ENCODE peak calls at places on chromosome 4, in seven cellular contexts. R is fibroblast of lung, T is cardiac muscle cell, P is colonic mucosa, C is HCT116, E is esophagus muscularis mucosa, I is upper lobe of right lung. H is an unnamed sample. For H3K36me3, the result is how much of the 10 kb centered on the place peaks cover.

GRCh38 chr4:166421556-166422156 is 548.6 kb downstream of the TLL1 start:
- DNase-seq in C (no peak), R (peak), I (no peak), P (no peak), T (no peak), E (no peak), H (no peak)

GRCh38 chr4:40482985-40483647 is 146.5 kb downstream of the RBM47 start:
- DNase-seq in I (no peak), R (no peak), E (no peak), T (no peak), C (no peak), P (no peak), H (no peak)

GRCh38 chr4:42278709-42279324 is 118.5 kb upstream of the SHISA3 start:
- DNase-seq in R (no peak), E (no peak), C (no peak), P (no peak), T (no peak), I (no peak), H (no peak)

GRCh38 chr4:183398298-183399129 is 45.9 kb upstream of the CDKN2AIP start:
- DNase-seq in P (peak), C (no peak), T (peak), I (peak), E (no peak), R (peak), H (no peak)

GRCh38 chr4:75101906-75102888 is 169.3 kb downstream of the PARM1 start:
- DNase-seq in T (no peak), I (no peak), P (no peak), C (no peak), R (no peak), E (no peak), H (no peak)

GRCh38 chr4:42643685-42644084 is 13.2 kb downstream of the ATP8A1 start:
- DNase-seq in I (no peak), C (no peak), R (no peak), P (no peak), T (no peak), E (no peak), H (no peak)

GRCh38 chr4:168562021-168562691 is 65.3 kb downstream of the PALLD start:
- DNase-seq in E (no peak), I (no peak), C (no peak), R (no peak), P (no peak), T (no peak), H (no peak)

GRCh38 chr4:16516796-16517413 is 290.6 kb upstream of the TAPT1 start:
- DNase-seq in C (no peak), E (no peak), T (peak), P (peak), I (no peak), R (peak), H (peak)

GRCh38 chr4:87975466-87975865 is at the start of gene SPP1:
- DNase-seq in T (peak), E (no peak), C (no peak), P (no peak), I (no peak), R (no peak), H (peak)

GRCh38 chr4:128536746-128537145 is 249.1 kb upstream of the PGRMC2 start:
- DNase-seq in I (no peak), E (peak), R (no peak), T (no peak), C (no peak), P (no peak), H (no peak)

GRCh38 chr4:34193451-34194154 is 2050.7 kb downstream of the ARAP2 start:
- DNase-seq in T (no peak), I (no peak), R (peak), P (no peak), C (no peak), E (no peak), H (no peak)

GRCh38 chr4:28010543-28011235 is 1150.0 kb downstream of the STIM2 start:
- DNase-seq in I (no peak), R (peak), E (no peak), C (no peak), T (no peak), P (no peak), H (no peak)

GRCh38 chr4:134727696-134728095 is 526.1 kb upstream of the PABPC4L start:
- DNase-seq in E (no peak), T (no peak), R (no peak), C (no peak), P (no peak), I (no peak), H (no peak)

GRCh38 chr4:87732033-87732770 is 67.2 kb upstream of the IBSP start:
- DNase-seq in R (peak), I (no peak), E (no peak), P (no peak), C (no peak), T (no peak), H (no peak)

GRCh38 chr4:154781126-154781982 is at the start of gene RBM46:
- DNase-seq in I (no peak), R (no peak), E (no peak), P (no peak), C (no peak), T (no peak), H (no peak)

GRCh38 chr4:156705291-156705690 is 266.3 kb downstream of the PDGFC start:
- DNase-seq in E (no peak), C (no peak), P (no peak), R (peak), I (no peak), T (no peak), H (no peak)

GRCh38 chr4:48804584-48805301 is 24.7 kb upstream of the FRYL start:
- DNase-seq in I (no peak), P (no peak), C (no peak), E (no peak), T (no peak), R (peak), H (no peak)

GRCh38 chr4:151166662-151167061 is 67.2 kb downstream of the RPS3A start:
- DNase-seq in P (no peak), T (no peak), E (no peak), R (peak), I (no peak), C (no peak), H (peak)

GRCh38 chr4:8109406-8110065 is 49.1 kb downstream of the ABLIM2 start:
- DNase-seq in R (no peak), E (no peak), I (no peak), P (no peak), T (no peak), C (no peak), H (no peak)
- H3K27ac ChIP-seq in R (no peak), E (no peak), I (no peak), P (no peak), T (no peak), C (no peak), H (no peak)

DNA sequence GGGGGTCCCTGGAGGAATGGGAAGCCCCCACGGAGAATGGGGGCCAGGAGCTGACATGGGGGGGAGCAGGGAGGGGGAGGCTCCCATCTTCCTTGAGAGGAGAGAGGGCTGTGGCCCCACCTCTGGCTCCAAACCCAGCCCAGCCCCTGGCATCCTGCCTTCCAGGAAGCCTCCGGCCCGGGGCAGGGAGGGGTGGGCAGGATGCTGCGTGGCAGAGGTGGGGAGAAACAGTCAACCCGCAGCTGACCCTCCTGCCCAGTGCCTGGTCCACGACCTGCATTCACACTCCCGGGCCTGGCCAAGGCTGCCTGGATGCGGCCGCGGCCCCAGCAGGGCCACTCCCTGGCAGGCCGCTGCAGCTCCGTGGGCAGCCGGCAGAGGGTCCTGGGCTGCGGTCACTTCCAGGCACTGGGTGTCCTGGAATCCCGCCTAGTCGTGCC is 39.0 kb downstream of the CPLX1 start:
- DNase-seq in E (no peak), C (no peak), I (peak), P (peak), T (no peak), R (no peak), H (no peak)
- H3K4me3 ChIP-seq in E (peak), C (no peak), I (peak), P (no peak), T (no peak), R (no peak), H (no peak)

GRCh38 chr4:76752911-76753494 is 144.9 kb downstream of the SOWAHB start:
- DNase-seq in C (peak), T (no peak), P (no peak), E (peak), I (no peak), R (peak), H (peak)
- H3K36me3 ChIP-seq in C (under half), T (under half), P (under half), E (under half), I (under half), R (under half), H (under half)

GRCh38 chr4:101807351-101807750 is 16.8 kb downstream of the BANK1 start:
- DNase-seq in E (no peak), C (no peak), R (no peak), I (no peak), T (no peak), P (no peak), H (no peak)
- H3K27ac ChIP-seq in E (no peak), C (no peak), R (no peak), I (no peak), T (no peak), P (no peak), H (no peak)

DNA sequence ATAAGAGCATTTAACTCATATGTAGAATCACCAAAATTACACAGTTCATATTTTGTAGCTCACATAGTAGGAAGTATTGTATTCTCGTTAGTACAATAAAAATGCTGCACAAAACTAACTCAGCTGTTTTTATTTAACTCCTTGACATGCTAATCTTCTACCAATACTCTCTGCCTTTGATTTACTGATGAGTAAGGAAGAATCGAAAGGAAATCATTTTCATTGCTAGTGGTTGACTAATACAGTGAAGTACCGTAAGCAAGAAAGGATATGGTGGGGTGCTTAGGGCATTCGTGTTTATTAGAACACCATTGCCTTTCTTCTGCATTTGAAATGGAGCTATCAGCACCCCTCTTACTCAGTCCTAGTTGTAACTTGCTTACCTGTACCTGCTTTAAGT is 1239.1 kb upstream of the TENM3 start:
- DNase-seq in I (no peak), P (no peak), R (no peak), C (no peak), E (no peak), T (no peak), H (no peak)
- H3K4me3 ChIP-seq in I (no peak), P (no peak), R (no peak), C (no peak), E (no peak), T (no peak), H (no peak)

GRCh38 chr4:99966692-99967091 is 16.6 kb upstream of the H2AZ1 start:
- DNase-seq in E (no peak), I (no peak), P (no peak), R (peak), T (no peak), C (no peak), H (no peak)
- H3K36me3 ChIP-seq in E (under half), I (under half), P (under half), R (under half), T (under half), C (under half), H (under half)

GRCh38 chr4:101346562-101347266 is 612 bp downstream of the PPP3CA start:
- DNase-seq in C (no peak), R (peak), E (peak), T (peak), I (peak), P (peak), H (peak)
- H3K27ac ChIP-seq in C (peak), R (peak), E (peak), T (peak), I (peak), P (peak), H (peak)

GRCh38 chr4:143287571-143287923 is 49.1 kb upstream of the GAB1 start:
- DNase-seq in I (no peak), R (no peak), P (no peak), E (peak), T (no peak), C (no peak), H (no peak)
- H3K4me3 ChIP-seq in I (no peak), R (no peak), P (no peak), E (no peak), T (no peak), C (no peak), H (no peak)

H was measured in SJCRH30.